ENCODE peak calls at places on chromosomes 7 and 10, in six cellular contexts. X is HuH-7.5; U is activated CD4-positive, alpha-beta T cell treated with anti-CD3 and anti-CD28 coated beads, Interleukin-2, amount 50 U/mL, for 24 hours; B is NCI-H1048; T is NCI-H1092 treated with DMSO at 0.1 percent for 48 hours; E is stimulated activated naive CD8-positive, alpha-beta T cell treated with anti-CD3 and anti-CD28 coated beads, Interleukin-15, Interleukin-2, amounts not matched to agents 100 U/mL and 50 U/mL, for 24 hours. D is an unnamed sample.

GRCh38 chr10:22054946-22055345 is 51.4 kb upstream of the DNAJC1 start:
- DNase-seq in X (no peak), U (no peak), B (no peak), T (no peak), E (no peak), D (no peak)

GRCh38 chr10:44988957-44989620 is 10.5 kb upstream of the DEPP1 start:
- DNase-seq in X (no peak), U (no peak), B (no peak), T (no peak), E (no peak), D (no peak)

GRCh38 chr7:17830206-17830605 is 110.1 kb downstream of the SNX13 start:
- DNase-seq in X (no peak), U (no peak), B (no peak), T (no peak), E (no peak), D (no peak)

GRCh38 chr7:156604311-156604710 is 36.3 kb upstream of the RNF32 start:
- DNase-seq in X (no peak), U (no peak), B (no peak), T (no peak), E (no peak), D (no peak)

GRCh38 chr10:125162181-125162906 is 2.0 kb upstream of the CTBP2 start:
- DNase-seq in X (no peak), U (no peak), B (no peak), T (no peak), E (no peak), D (peak)

GRCh38 chr10:15715619-15716227 is 4.0 kb downstream of the ITGA8 start:
- DNase-seq in X (no peak), U (no peak), B (no peak), T (no peak), E (no peak), D (no peak)

GRCh38 chr7:30908681-30909080 is 3.0 kb upstream of the AQP1 start:
- DNase-seq in X (no peak), U (no peak), B (no peak), T (no peak), E (no peak), D (no peak)

GRCh38 chr10:13991353-13991752 is 339.4 kb downstream of the FRMD4A start:
- DNase-seq in X (no peak), U (no peak), B (no peak), T (no peak), E (no peak), D (no peak)

GRCh38 chr7:41559426-41559825 is 143.5 kb downstream of the INHBA start:
- DNase-seq in X (no peak), U (no peak), B (no peak), T (no peak), E (no peak), D (no peak)

GRCh38 chr7:156529982-156530381 is 110.6 kb upstream of the RNF32 start:
- DNase-seq in X (no peak), U (no peak), B (no peak), T (no peak), E (no peak), D (no peak)

GRCh38 chr7:158557441-158557755 is 30.2 kb downstream of the PTPRN2 start:
- DNase-seq in X (no peak), U (no peak), B (no peak), T (no peak), E (no peak), D (no peak)

GRCh38 chr7:34042406-34042805 is 137.1 kb downstream of the BMPER start:
- DNase-seq in X (no peak), U (no peak), B (no peak), T (no peak), E (no peak), D (no peak)

GRCh38 chr10:47334627-47335026 is 12.4 kb downstream of the GDF2 start:
- DNase-seq in X (no peak), U (no peak), B (no peak), T (no peak), E (no peak), D (no peak)

GRCh38 chr10:43340619-43341018 is 30.8 kb upstream of the FXYD4 start:
- DNase-seq in X (no peak), U (no peak), B (no peak), T (no peak), E (no peak), D (no peak)

GRCh38 chr10:86876748-86877147 is 80.7 kb downstream of the MMRN2 start:
- DNase-seq in X (no peak), U (no peak), B (no peak), T (no peak), E (no peak), D (no peak)

GRCh38 chr10:28669227-28670173 is 7.8 kb upstream of the BAMBI start:
- DNase-seq in X (no peak), U (no peak), B (no peak), T (no peak), E (no peak), D (no peak)

D was measured in Peyer's patch.